ENCODE peak calls at places on chromosomes 4 and X, in ten cellular contexts. One of them, this sample, is unnamed.

GRCh38 chrX:47234583-47234982 is 1.8 kb downstream of the USP11 start:
- DNase-seq in WTC11: no peak
- DNase-seq in IMR-90: peak; percentile 52
- DNase-seq in Caki2: no peak
- DNase-seq in activated gamma-delta T cell treated with Interleukin-2 at 50 U/mL for 16 hours: no peak
- DNase-seq in tibial artery: no peak
- DNase-seq in H4: no peak
- DNase-seq in activated CD8-positive, alpha-beta memory T cell treated with anti-CD3 and anti-CD28 coated beads for 24 hours: no peak
- DNase-seq in choroid plexus epithelial cell: no peak
- DNase-seq in CD8-positive, alpha-beta T cell: no peak
- DNase-seq in this sample: no peak

GRCh38 chr4:24657768-24658617 is 73.6 kb upstream of the DHX15 start:
- DNase-seq in WTC11: no peak
- DNase-seq in IMR-90: peak; percentile 52
- DNase-seq in Caki2: peak; percentile 96
- DNase-seq in activated gamma-delta T cell treated with Interleukin-2 at 50 U/mL for 16 hours: no peak
- DNase-seq in tibial artery: no peak
- DNase-seq in H4: peak; percentile 96
- DNase-seq in activated CD8-positive, alpha-beta memory T cell treated with anti-CD3 and anti-CD28 coated beads for 24 hours: no peak
- DNase-seq in choroid plexus epithelial cell: peak; percentile 38
- DNase-seq in CD8-positive, alpha-beta T cell: no peak
- DNase-seq in this sample: peak; percentile 9

GRCh38 chr4:122845760-122846159 is 19.1 kb downstream of the FGF2 start:
- DNase-seq in WTC11: no peak
- DNase-seq in IMR-90: no peak
- DNase-seq in Caki2: peak; percentile 63
- DNase-seq in activated gamma-delta T cell treated with Interleukin-2 at 50 U/mL for 16 hours: no peak
- DNase-seq in tibial artery: no peak
- DNase-seq in H4: no peak
- DNase-seq in activated CD8-positive, alpha-beta memory T cell treated with anti-CD3 and anti-CD28 coated beads for 24 hours: no peak
- DNase-seq in choroid plexus epithelial cell: peak; percentile 54
- DNase-seq in CD8-positive, alpha-beta T cell: no peak
- DNase-seq in this sample: no peak

GRCh38 chr4:14254252-14254651 is 626.7 kb upstream of the BOD1L1 start:
- DNase-seq in WTC11: peak; percentile 60
- DNase-seq in IMR-90: peak; percentile 6
- DNase-seq in Caki2: no peak
- DNase-seq in activated gamma-delta T cell treated with Interleukin-2 at 50 U/mL for 16 hours: no peak
- DNase-seq in tibial artery: peak; percentile 65
- DNase-seq in H4: peak; percentile 40
- DNase-seq in activated CD8-positive, alpha-beta memory T cell treated with anti-CD3 and anti-CD28 coated beads for 24 hours: no peak
- DNase-seq in choroid plexus epithelial cell: peak; percentile 52
- DNase-seq in CD8-positive, alpha-beta T cell: no peak
- DNase-seq in this sample: peak; percentile 39

GRCh38 chrX:105211051-105211575 is 9.4 kb downstream of the TEX13A start:
- DNase-seq in WTC11: no peak
- DNase-seq in IMR-90: no peak
- DNase-seq in Caki2: peak; percentile 12
- DNase-seq in activated gamma-delta T cell treated with Interleukin-2 at 50 U/mL for 16 hours: no peak
- DNase-seq in tibial artery: no peak
- DNase-seq in H4: no peak
- DNase-seq in activated CD8-positive, alpha-beta memory T cell treated with anti-CD3 and anti-CD28 coated beads for 24 hours: no peak
- DNase-seq in choroid plexus epithelial cell: no peak
- DNase-seq in CD8-positive, alpha-beta T cell: no peak
- DNase-seq in this sample: no peak

GRCh38 chr4:182219400-182219799 is 23.8 kb upstream of the TENM3 start:
- DNase-seq in WTC11: no peak
- DNase-seq in IMR-90: peak; percentile 64
- DNase-seq in Caki2: no peak
- DNase-seq in activated gamma-delta T cell treated with Interleukin-2 at 50 U/mL for 16 hours: no peak
- DNase-seq in tibial artery: no peak
- DNase-seq in H4: peak; percentile 38
- DNase-seq in activated CD8-positive, alpha-beta memory T cell treated with anti-CD3 and anti-CD28 coated beads for 24 hours: no peak
- DNase-seq in choroid plexus epithelial cell: peak; percentile 59
- DNase-seq in CD8-positive, alpha-beta T cell: no peak
- DNase-seq in this sample: no peak

GRCh38 chrX:40201486-40201885 is 103.7 kb upstream of the BCOR start:
- DNase-seq in WTC11: no peak
- DNase-seq in IMR-90: no peak
- DNase-seq in Caki2: peak; percentile 2
- DNase-seq in activated gamma-delta T cell treated with Interleukin-2 at 50 U/mL for 16 hours: peak; percentile 8
- DNase-seq in tibial artery: no peak
- DNase-seq in H4: no peak
- DNase-seq in activated CD8-positive, alpha-beta memory T cell treated with anti-CD3 and anti-CD28 coated beads for 24 hours: no peak
- DNase-seq in choroid plexus epithelial cell: no peak
- DNase-seq in CD8-positive, alpha-beta T cell: no peak
- DNase-seq in this sample: peak; percentile 6

GRCh38 chr4:164926301-164926700 is 49.3 kb downstream of the APELA start:
- DNase-seq in WTC11: no peak
- DNase-seq in IMR-90: no peak
- DNase-seq in Caki2: no peak
- DNase-seq in activated gamma-delta T cell treated with Interleukin-2 at 50 U/mL for 16 hours: no peak
- DNase-seq in tibial artery: no peak
- DNase-seq in H4: peak; percentile 45
- DNase-seq in activated CD8-positive, alpha-beta memory T cell treated with anti-CD3 and anti-CD28 coated beads for 24 hours: no peak
- DNase-seq in choroid plexus epithelial cell: no peak
- DNase-seq in CD8-positive, alpha-beta T cell: no peak
- DNase-seq in this sample: no peak

GRCh38 chrX:41047878-41048534 is 37.2 kb upstream of the USP9X start:
- DNase-seq in WTC11: no peak
- DNase-seq in IMR-90: no peak
- DNase-seq in Caki2: no peak
- DNase-seq in activated gamma-delta T cell treated with Interleukin-2 at 50 U/mL for 16 hours: no peak
- DNase-seq in tibial artery: no peak
- DNase-seq in H4: no peak
- DNase-seq in activated CD8-positive, alpha-beta memory T cell treated with anti-CD3 and anti-CD28 coated beads for 24 hours: no peak
- DNase-seq in choroid plexus epithelial cell: no peak
- DNase-seq in CD8-positive, alpha-beta T cell: no peak
- DNase-seq in this sample: no peak

GRCh38 chr4:169079942-169080827 is 70.1 kb upstream of the CBR4 start:
- DNase-seq in WTC11: no peak
- DNase-seq in IMR-90: peak; percentile 77
- DNase-seq in Caki2: peak; percentile 29
- DNase-seq in activated gamma-delta T cell treated with Interleukin-2 at 50 U/mL for 16 hours: no peak
- DNase-seq in tibial artery: peak; percentile 74
- DNase-seq in H4: peak; percentile 76
- DNase-seq in activated CD8-positive, alpha-beta memory T cell treated with anti-CD3 and anti-CD28 coated beads for 24 hours: peak; percentile 59
- DNase-seq in choroid plexus epithelial cell: peak; percentile 94
- DNase-seq in CD8-positive, alpha-beta T cell: no peak
- DNase-seq in this sample: peak; percentile 25

GRCh38 chrX:49761481-49761880 is 65.7 kb upstream of the PAGE1 start:
- DNase-seq in WTC11: peak; percentile 10
- DNase-seq in IMR-90: peak; percentile 12
- DNase-seq in Caki2: no peak
- DNase-seq in activated gamma-delta T cell treated with Interleukin-2 at 50 U/mL for 16 hours: no peak
- DNase-seq in tibial artery: no peak
- DNase-seq in H4: no peak
- DNase-seq in activated CD8-positive, alpha-beta memory T cell treated with anti-CD3 and anti-CD28 coated beads for 24 hours: no peak
- DNase-seq in choroid plexus epithelial cell: peak; percentile 41
- DNase-seq in CD8-positive, alpha-beta T cell: no peak
- DNase-seq in this sample: peak; percentile 3

GRCh38 chr4:43113196-43113595 is 220.7 kb downstream of the GRXCR1 start:
- DNase-seq in WTC11: no peak
- DNase-seq in IMR-90: no peak
- DNase-seq in Caki2: no peak
- DNase-seq in activated gamma-delta T cell treated with Interleukin-2 at 50 U/mL for 16 hours: no peak
- DNase-seq in tibial artery: no peak
- DNase-seq in H4: no peak
- DNase-seq in activated CD8-positive, alpha-beta memory T cell treated with anti-CD3 and anti-CD28 coated beads for 24 hours: no peak
- DNase-seq in choroid plexus epithelial cell: no peak
- DNase-seq in CD8-positive, alpha-beta T cell: no peak
- DNase-seq in this sample: no peak

GRCh38 chr4:35399912-35400311 is 844.4 kb downstream of the ARAP2 start:
- DNase-seq in WTC11: no peak
- DNase-seq in IMR-90: no peak
- DNase-seq in Caki2: no peak
- DNase-seq in activated gamma-delta T cell treated with Interleukin-2 at 50 U/mL for 16 hours: no peak
- DNase-seq in tibial artery: no peak
- DNase-seq in H4: no peak
- DNase-seq in activated CD8-positive, alpha-beta memory T cell treated with anti-CD3 and anti-CD28 coated beads for 24 hours: no peak
- DNase-seq in choroid plexus epithelial cell: no peak
- DNase-seq in CD8-positive, alpha-beta T cell: no peak
- DNase-seq in this sample: no peak

GRCh38 chrX:12315526-12315925 is 177.3 kb downstream of the FRMPD4 start:
- DNase-seq in WTC11: no peak
- DNase-seq in IMR-90: no peak
- DNase-seq in Caki2: no peak
- DNase-seq in activated gamma-delta T cell treated with Interleukin-2 at 50 U/mL for 16 hours: no peak
- DNase-seq in tibial artery: no peak
- DNase-seq in H4: no peak
- DNase-seq in activated CD8-positive, alpha-beta memory T cell treated with anti-CD3 and anti-CD28 coated beads for 24 hours: no peak
- DNase-seq in choroid plexus epithelial cell: no peak
- DNase-seq in CD8-positive, alpha-beta T cell: no peak
- DNase-seq in this sample: no peak

GRCh38 chr4:169664615-169665014 is 44.2 kb downstream of the CLCN3 start:
- DNase-seq in WTC11: no peak
- DNase-seq in IMR-90: no peak
- DNase-seq in Caki2: no peak
- DNase-seq in activated gamma-delta T cell treated with Interleukin-2 at 50 U/mL for 16 hours: no peak
- DNase-seq in tibial artery: no peak
- DNase-seq in H4: no peak
- DNase-seq in activated CD8-positive, alpha-beta memory T cell treated with anti-CD3 and anti-CD28 coated beads for 24 hours: no peak
- DNase-seq in choroid plexus epithelial cell: peak; percentile 6
- DNase-seq in CD8-positive, alpha-beta T cell: no peak
- DNase-seq in this sample: no peak

GRCh38 chr4:86443495-86443894 is 83.6 kb upstream of the MAPK10 start:
- DNase-seq in WTC11: no peak
- DNase-seq in IMR-90: no peak
- DNase-seq in Caki2: no peak
- DNase-seq in activated gamma-delta T cell treated with Interleukin-2 at 50 U/mL for 16 hours: no peak
- DNase-seq in tibial artery: no peak
- DNase-seq in H4: no peak
- DNase-seq in activated CD8-positive, alpha-beta memory T cell treated with anti-CD3 and anti-CD28 coated beads for 24 hours: no peak
- DNase-seq in choroid plexus epithelial cell: no peak
- DNase-seq in CD8-positive, alpha-beta T cell: no peak
- DNase-seq in this sample: no peak

GRCh38 chr4:187478292-187479205 is 517.0 kb upstream of the ZFP42 start:
- DNase-seq in WTC11: no peak
- DNase-seq in IMR-90: peak; percentile 95
- DNase-seq in Caki2: no peak
- DNase-seq in activated gamma-delta T cell treated with Interleukin-2 at 50 U/mL for 16 hours: no peak
- DNase-seq in tibial artery: no peak
- DNase-seq in H4: peak; percentile 85
- DNase-seq in activated CD8-positive, alpha-beta memory T cell treated with anti-CD3 and anti-CD28 coated beads for 24 hours: no peak
- DNase-seq in choroid plexus epithelial cell: peak; percentile 72
- DNase-seq in CD8-positive, alpha-beta T cell: no peak
- DNase-seq in this sample: no peak

GRCh38 chr4:99679204-99679603 is 21.6 kb upstream of the C4orf54 start:
- DNase-seq in WTC11: no peak
- DNase-seq in IMR-90: no peak
- DNase-seq in Caki2: no peak
- DNase-seq in activated gamma-delta T cell treated with Interleukin-2 at 50 U/mL for 16 hours: no peak
- DNase-seq in tibial artery: no peak
- DNase-seq in H4: peak; percentile 21
- DNase-seq in activated CD8-positive, alpha-beta memory T cell treated with anti-CD3 and anti-CD28 coated beads for 24 hours: no peak
- DNase-seq in choroid plexus epithelial cell: peak; percentile 3
- DNase-seq in CD8-positive, alpha-beta T cell: no peak
- DNase-seq in this sample: no peak

GRCh38 chr4:121370729-121371325 is 10.0 kb downstream of the QRFPR start:
- DNase-seq in WTC11: peak; percentile 24
- DNase-seq in IMR-90: peak; percentile 33
- DNase-seq in Caki2: peak; percentile 45
- DNase-seq in activated gamma-delta T cell treated with Interleukin-2 at 50 U/mL for 16 hours: no peak
- DNase-seq in tibial artery: no peak
- DNase-seq in H4: no peak
- DNase-seq in activated CD8-positive, alpha-beta memory T cell treated with anti-CD3 and anti-CD28 coated beads for 24 hours: no peak
- DNase-seq in choroid plexus epithelial cell: peak; percentile 67
- DNase-seq in CD8-positive, alpha-beta T cell: no peak
- DNase-seq in this sample: peak; percentile 59

GRCh38 chr4:123673971-123674370 is 277.4 kb downstream of the SPRY1 start:
- DNase-seq in WTC11: no peak
- DNase-seq in IMR-90: peak; percentile 48
- DNase-seq in Caki2: peak; percentile 77
- DNase-seq in activated gamma-delta T cell treated with Interleukin-2 at 50 U/mL for 16 hours: no peak
- DNase-seq in tibial artery: no peak
- DNase-seq in H4: no peak
- DNase-seq in activated CD8-positive, alpha-beta memory T cell treated with anti-CD3 and anti-CD28 coated beads for 24 hours: no peak
- DNase-seq in choroid plexus epithelial cell: peak; percentile 16
- DNase-seq in CD8-positive, alpha-beta T cell: no peak
- DNase-seq in this sample: no peak

GRCh38 chr4:155666701-155667537 is at the start of gene GUCY1A1:
- DNase-seq in WTC11: peak; percentile 75
- DNase-seq in IMR-90: no peak
- DNase-seq in Caki2: peak; percentile 82
- DNase-seq in activated gamma-delta T cell treated with Interleukin-2 at 50 U/mL for 16 hours: peak; percentile 11
- DNase-seq in tibial artery: peak; percentile 74
- DNase-seq in H4: no peak
- DNase-seq in activated CD8-positive, alpha-beta memory T cell treated with anti-CD3 and anti-CD28 coated beads for 24 hours: peak; percentile 62
- DNase-seq in choroid plexus epithelial cell: peak; percentile 18
- DNase-seq in CD8-positive, alpha-beta T cell: no peak
- DNase-seq in this sample: peak; percentile 24

GRCh38 chr4:52979020-52979419 is 116.9 kb downstream of the RASL11B start:
- DNase-seq in WTC11: no peak
- DNase-seq in IMR-90: no peak
- DNase-seq in Caki2: no peak
- DNase-seq in activated gamma-delta T cell treated with Interleukin-2 at 50 U/mL for 16 hours: no peak
- DNase-seq in tibial artery: no peak
- DNase-seq in H4: peak; percentile 13
- DNase-seq in activated CD8-positive, alpha-beta memory T cell treated with anti-CD3 and anti-CD28 coated beads for 24 hours: no peak
- DNase-seq in choroid plexus epithelial cell: peak; percentile 50
- DNase-seq in CD8-positive, alpha-beta T cell: no peak
- DNase-seq in this sample: no peak

GRCh38 chr4:156293657-156294297 is 340.1 kb upstream of the CTSO start:
- DNase-seq in WTC11: no peak
- DNase-seq in IMR-90: peak; percentile 93
- DNase-seq in Caki2: peak; percentile 23
- DNase-seq in activated gamma-delta T cell treated with Interleukin-2 at 50 U/mL for 16 hours: no peak
- DNase-seq in tibial artery: no peak
- DNase-seq in H4: peak; percentile 54
- DNase-seq in activated CD8-positive, alpha-beta memory T cell treated with anti-CD3 and anti-CD28 coated beads for 24 hours: no peak
- DNase-seq in choroid plexus epithelial cell: peak; percentile 96
- DNase-seq in CD8-positive, alpha-beta T cell: no peak
- DNase-seq in this sample: no peak

GRCh38 chr4:157204634-157205244 is 15.8 kb upstream of the GRIA2 start:
- DNase-seq in WTC11: peak; percentile 81
- DNase-seq in IMR-90: peak; percentile 1
- DNase-seq in Caki2: no peak
- DNase-seq in activated gamma-delta T cell treated with Interleukin-2 at 50 U/mL for 16 hours: no peak
- DNase-seq in tibial artery: no peak
- DNase-seq in H4: peak; percentile 41
- DNase-seq in activated CD8-positive, alpha-beta memory T cell treated with anti-CD3 and anti-CD28 coated beads for 24 hours: no peak
- DNase-seq in choroid plexus epithelial cell: peak; percentile 19
- DNase-seq in CD8-positive, alpha-beta T cell: no peak
- DNase-seq in this sample: peak; percentile 39

GRCh38 chr4:73257995-73258667 is 467 bp downstream of the ANKRD17 start:
- DNase-seq in WTC11: no peak
- DNase-seq in IMR-90: peak; percentile 32
- DNase-seq in Caki2: no peak
- DNase-seq in activated gamma-delta T cell treated with Interleukin-2 at 50 U/mL for 16 hours: no peak
- DNase-seq in tibial artery: peak; percentile 71
- DNase-seq in H4: peak; percentile 27
- DNase-seq in activated CD8-positive, alpha-beta memory T cell treated with anti-CD3 and anti-CD28 coated beads for 24 hours: no peak
- DNase-seq in choroid plexus epithelial cell: peak; percentile 33
- DNase-seq in CD8-positive, alpha-beta T cell: no peak
- DNase-seq in this sample: peak; percentile 66

GRCh38 chr4:95409127-95409526 is 139.6 kb downstream of the UNC5C start:
- DNase-seq in WTC11: no peak
- DNase-seq in IMR-90: peak; percentile 18
- DNase-seq in Caki2: peak; percentile 22
- DNase-seq in activated gamma-delta T cell treated with Interleukin-2 at 50 U/mL for 16 hours: no peak
- DNase-seq in tibial artery: no peak
- DNase-seq in H4: no peak
- DNase-seq in activated CD8-positive, alpha-beta memory T cell treated with anti-CD3 and anti-CD28 coated beads for 24 hours: no peak
- DNase-seq in choroid plexus epithelial cell: peak; percentile 10
- DNase-seq in CD8-positive, alpha-beta T cell: no peak
- DNase-seq in this sample: no peak

GRCh38 chr4:145285928-145286327 is 105.5 kb upstream of the OTUD4 start:
- DNase-seq in WTC11: no peak
- DNase-seq in IMR-90: peak; percentile 52
- DNase-seq in Caki2: peak; percentile 24
- DNase-seq in activated gamma-delta T cell treated with Interleukin-2 at 50 U/mL for 16 hours: no peak
- DNase-seq in tibial artery: no peak
- DNase-seq in H4: no peak
- DNase-seq in activated CD8-positive, alpha-beta memory T cell treated with anti-CD3 and anti-CD28 coated beads for 24 hours: no peak
- DNase-seq in choroid plexus epithelial cell: peak; percentile 10
- DNase-seq in CD8-positive, alpha-beta T cell: no peak
- DNase-seq in this sample: no peak

GRCh38 chrX:8520791-8521190 is 56.2 kb downstream of the VCX3B start:
- DNase-seq in WTC11: no peak
- DNase-seq in IMR-90: no peak
- DNase-seq in Caki2: no peak
- DNase-seq in activated gamma-delta T cell treated with Interleukin-2 at 50 U/mL for 16 hours: no peak
- DNase-seq in tibial artery: no peak
- DNase-seq in H4: no peak
- DNase-seq in activated CD8-positive, alpha-beta memory T cell treated with anti-CD3 and anti-CD28 coated beads for 24 hours: no peak
- DNase-seq in choroid plexus epithelial cell: no peak
- DNase-seq in CD8-positive, alpha-beta T cell: no peak
- DNase-seq in this sample: no peak